ENCODE peak calls at places on chromosomes 2 and 18, in four cellular contexts. I is A549, N is lower lobe of right lung, R is aorta. X is an unnamed sample.

GRCh38 chr2:18749912-18750526 is 160.7 kb upstream of the NT5C1B start:
- DNase-seq in R (peak; percentile 68), N (no peak), I (peak; percentile 28), X (no peak)

GRCh38 chr2:105934467-105934866 is 189.8 kb downstream of the NCK2 start:
- DNase-seq in N (no peak), R (no peak), I (no peak), X (no peak)

GRCh38 chr18:57428221-57429150 is 6.7 kb upstream of the ONECUT2 start:
- DNase-seq in N (no peak), I (no peak), R (no peak), X (no peak)

GRCh38 chr2:187078297-187078696 is 229.3 kb upstream of the ZSWIM2 start:
- DNase-seq in N (no peak), I (no peak), R (no peak), X (no peak)

GRCh38 chr2:118845843-118846666 is 1.4 kb downstream of the EN1 start:
- DNase-seq in I (no peak), R (no peak), N (no peak), X (no peak)

GRCh38 chr2:237572742-237573101 is 6.3 kb downstream of the PRLH start:
- DNase-seq in R (peak; percentile 49), I (no peak), N (no peak), X (no peak)

GRCh38 chr18:58996131-58996632 is 131.5 kb downstream of the ZNF532 start:
- DNase-seq in N (no peak), I (no peak), R (no peak), X (no peak)

GRCh38 chr2:200471324-200471848 is 38.5 kb downstream of the KCTD18 start:
- DNase-seq in R (no peak), I (peak; percentile 57), N (no peak), X (peak; percentile 16)

GRCh38 chr2:174335605-174336402 is 1.1 kb downstream of the SP9 start:
- DNase-seq in I (no peak), N (no peak), R (no peak), X (no peak)
- H3K4me3 ChIP-seq in I (peak overlapping the region; percentile 64), N (peak overlapping the region; percentile 41), R (peak overlapping the region; percentile 15), X (no peak overlapping the region)

GRCh38 chr2:203694186-203694585 is 12.3 kb upstream of the CD28 start:
- DNase-seq in I (no peak), R (no peak), N (no peak), X (no peak)

GRCh38 chr2:203691149-203691548 is 15.3 kb upstream of the CD28 start:
- DNase-seq in N (no peak), R (no peak), I (no peak), X (no peak)

GRCh38 chr2:203692039-203692710 is 14.3 kb upstream of the CD28 start:
- DNase-seq in I (no peak), N (no peak), R (no peak), X (no peak)

GRCh38 chr2:203690110-203691047 is 16.1 kb upstream of the CD28 start:
- DNase-seq in I (no peak), N (no peak), R (no peak), X (no peak)

DNA sequence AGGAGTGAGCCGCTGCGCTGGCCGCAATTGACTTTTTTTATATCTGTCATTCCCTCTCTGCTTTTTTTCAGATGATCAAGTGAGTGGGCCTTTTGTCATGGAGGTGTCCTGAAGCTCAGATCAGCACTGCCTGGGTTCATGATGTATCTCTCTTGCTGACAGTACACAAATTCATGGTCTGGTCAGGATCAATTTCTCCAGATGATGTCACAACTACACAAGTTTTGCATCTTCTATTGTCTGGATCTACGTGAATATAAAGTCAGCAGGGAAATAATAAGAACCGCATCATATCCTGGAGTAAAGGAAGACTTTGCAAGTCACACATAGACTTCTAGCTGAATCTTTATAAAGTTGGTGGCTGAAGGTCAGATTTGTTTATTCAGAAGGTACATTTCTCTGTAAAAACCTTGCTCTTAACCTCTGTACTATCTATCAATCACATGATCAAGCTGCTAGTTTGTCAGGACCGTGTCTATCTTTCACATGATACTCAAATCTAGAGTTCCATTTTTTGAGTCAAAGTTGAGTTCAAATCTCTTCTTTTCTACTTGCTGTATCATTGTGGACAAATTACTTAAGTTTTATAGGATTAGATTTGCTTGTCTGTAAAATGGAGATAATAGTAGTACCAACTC is 13.1 kb upstream of the CD28 start:
- DNase-seq in N (no peak), I (no peak), R (no peak), X (no peak)
- H3K4me1 ChIP-seq in N (peaks cover 49% of the 10 kb centered on the region), I (peaks cover 5% of the 10 kb centered on the region), R (no peaks in the 10 kb centered on the region), X (no peaks in the 10 kb centered on the region)

GRCh38 chr2:149076863-149077412 is 38.4 kb downstream of the LYPD6B start:
- DNase-seq in R (no peak), I (no peak), N (no peak), X (no peak)
- H3K27ac ChIP-seq in R (no peak overlapping the region), I (no peak overlapping the region), N (no peak overlapping the region), X (no peak overlapping the region)

GRCh38 chr2:60555794-60556161 is 2.3 kb upstream of the BCL11A start:
- DNase-seq in I (no peak), R (no peak), N (no peak), X (no peak)
- H3K4me3 ChIP-seq in I (peak overlapping the region; percentile 63), R (no peak overlapping the region), N (peak overlapping the region; percentile 64), X (peak overlapping the region; percentile 78)

DNA sequence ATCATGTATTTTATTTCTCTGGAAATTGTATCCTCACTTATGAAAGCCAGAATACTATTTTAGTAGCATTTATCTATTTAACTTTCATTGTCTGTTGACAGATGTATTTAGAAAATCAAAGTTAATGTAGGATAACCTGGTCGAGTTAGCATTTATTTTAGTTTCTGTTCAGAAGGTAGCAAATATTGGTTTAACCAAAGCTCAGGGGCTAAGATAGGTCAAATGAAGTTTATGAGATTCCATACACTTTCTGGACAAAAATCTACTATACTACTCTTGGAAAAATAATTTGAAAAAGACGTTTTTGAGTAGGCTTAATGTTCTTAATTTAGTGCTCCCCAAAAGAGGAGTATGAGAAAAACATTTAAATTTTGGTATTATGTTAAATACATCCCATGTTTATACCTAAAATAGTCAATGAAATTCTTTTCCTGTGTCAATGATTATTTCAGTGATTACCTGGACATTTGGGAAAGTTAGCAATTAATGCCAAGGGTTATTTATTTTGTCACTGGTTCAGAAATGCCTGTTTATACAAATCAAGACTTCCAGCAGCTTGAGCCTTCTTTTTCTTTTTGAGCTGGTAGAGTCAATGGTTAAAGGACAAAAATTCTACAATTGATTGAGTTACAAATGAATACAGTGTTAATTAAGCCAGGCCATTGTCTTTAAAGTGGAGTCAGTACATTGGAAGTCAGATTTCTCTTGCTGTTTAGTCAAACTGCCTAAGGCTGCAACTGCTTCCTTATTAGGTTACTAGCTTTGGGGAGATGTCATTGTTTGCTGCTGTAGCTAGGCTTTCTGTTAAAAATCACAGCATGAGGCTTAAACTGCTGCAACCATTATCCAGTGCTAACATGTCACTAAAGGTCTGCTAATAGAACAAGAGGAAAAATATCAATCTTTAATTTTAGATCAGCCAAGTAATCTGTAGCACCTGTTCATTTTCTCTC is 182.3 kb downstream of the CAMKMT start:
- DNase-seq in R (no peak), I (no peak), N (no peak), X (no peak)
- H3K4me1 ChIP-seq in R (peaks cover 6% of the 10 kb centered on the region), I (peaks cover 26% of the 10 kb centered on the region), N (no peaks in the 10 kb centered on the region), X (no peaks in the 10 kb centered on the region)

GRCh38 chr2:231399046-231399852 is 3.7 kb downstream of the B3GNT7 start:
- DNase-seq in R (no peak), I (no peak), N (no peak), X (no peak)
- H3K27ac ChIP-seq in R (peak overlapping the region; percentile 62), I (peak overlapping the region; percentile 94), N (peak overlapping the region; percentile 31), X (no peak overlapping the region)

GRCh38 chr2:166411473-166412230 is 35.9 kb upstream of the SCN9A start:
- DNase-seq in R (no peak), N (no peak), I (no peak), X (no peak)
- H3K4me3 ChIP-seq in R (no peak overlapping the region), N (no peak overlapping the region), I (peak overlapping the region; percentile 27), X (no peak overlapping the region)

DNA sequence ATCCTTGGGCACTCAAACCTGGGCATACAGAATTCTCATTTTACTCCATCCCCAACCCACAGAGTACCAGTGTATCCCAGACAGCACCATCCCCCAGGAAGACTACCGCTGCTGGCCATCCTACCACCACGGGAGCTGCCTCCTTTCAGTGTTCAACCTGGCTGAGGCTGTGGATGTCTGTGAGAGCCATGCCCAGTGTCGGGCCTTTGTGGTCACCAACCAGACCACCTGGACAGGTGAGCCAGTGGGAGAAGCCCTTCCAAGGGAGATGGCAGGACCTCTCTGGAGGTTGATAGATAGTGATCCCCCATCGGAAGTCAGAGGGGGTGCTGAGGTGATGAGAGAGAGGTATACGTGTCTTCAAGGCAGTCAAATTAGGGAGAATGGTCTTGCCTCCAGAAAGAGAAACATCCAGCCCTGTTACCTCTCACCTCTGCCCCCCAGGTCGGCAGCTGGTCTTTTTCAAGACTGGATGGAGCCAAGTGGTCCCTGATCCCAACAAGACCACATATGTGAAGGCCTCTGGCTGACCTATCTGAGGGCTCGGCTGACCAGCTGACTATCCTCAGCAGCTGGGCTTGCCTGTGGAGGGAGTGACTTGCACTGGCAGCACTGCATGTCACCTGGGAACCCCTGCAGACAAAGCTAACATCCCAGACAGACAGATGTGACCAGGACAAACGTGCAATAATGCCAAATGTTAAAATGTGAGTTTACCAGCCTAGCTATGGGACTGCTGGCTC is 9.5 kb downstream of the PKDCC start:
- DNase-seq in I (no peak), N (no peak), R (no peak), X (no peak)
- H3K4me1 ChIP-seq in I (peaks cover 72% of the 10 kb centered on the region), N (peaks cover 51% of the 10 kb centered on the region), R (peaks cover 7% of the 10 kb centered on the region), X (no peaks in the 10 kb centered on the region)

GRCh38 chr2:99879481-99879880 is 262.9 kb downstream of the AFF3 start:
- DNase-seq in N (no peak), I (no peak), R (no peak), X (no peak)
- H3K27ac ChIP-seq in N (no peak overlapping the region), I (no peak overlapping the region), R (no peak overlapping the region), X (no peak overlapping the region)

GRCh38 chr2:177260398-177260797 is 4.1 kb downstream of the NFE2L2 start:
- DNase-seq in N (no peak), I (no peak), R (no peak), X (no peak)

GRCh38 chr2:177263451-177264208 is 897 bp downstream of the NFE2L2 start:
- DNase-seq in N (peak; percentile 99), R (peak; percentile 100), I (peak; percentile 69), X (peak; percentile 91)

GRCh38 chr2:177262958-177263450 is 1.5 kb downstream of the NFE2L2 start:
- DNase-seq in I (no peak), R (no peak), N (no peak), X (no peak)

GRCh38 chr2:177262137-177262536 is 2.4 kb downstream of the NFE2L2 start:
- DNase-seq in I (no peak), R (no peak), N (no peak), X (no peak)

DNA sequence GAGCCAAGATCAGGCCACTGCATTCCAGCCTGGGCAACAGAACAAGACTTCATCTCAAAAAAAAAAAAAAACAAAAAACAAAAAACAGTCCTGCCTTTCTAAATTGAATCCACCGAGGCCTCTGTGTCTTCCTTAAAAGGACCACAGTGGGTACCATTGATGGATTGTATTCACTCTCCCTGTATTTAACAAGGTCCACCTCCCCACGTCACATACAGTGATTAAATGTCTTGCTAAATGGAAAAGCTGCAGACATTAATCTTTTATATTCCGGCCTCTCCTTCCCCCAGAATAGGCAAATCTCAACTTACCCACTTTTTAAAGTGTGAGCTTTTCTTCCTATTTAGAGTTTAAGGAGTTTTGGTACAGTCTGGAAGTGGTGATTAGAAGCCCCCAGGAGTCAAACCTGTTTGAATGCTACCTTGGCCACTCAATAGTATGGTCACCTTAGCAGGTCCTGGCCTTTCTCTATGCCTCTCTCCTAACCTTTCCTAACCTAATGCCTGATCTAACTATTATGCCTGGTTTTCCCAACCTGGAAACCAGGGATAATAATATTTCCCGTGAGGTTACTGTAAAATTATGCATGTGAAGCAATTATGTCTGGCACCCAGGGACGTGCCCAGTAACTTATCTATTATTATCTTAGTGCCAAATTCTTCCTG is 3.3 kb downstream of the NFE2L2 start:
- DNase-seq in R (no peak), I (no peak), N (no peak), X (no peak)
- H3K4me3 ChIP-seq in R (peak overlapping the region; percentile 94), I (peak overlapping the region; percentile 92), N (peak overlapping the region; percentile 94), X (peak overlapping the region; percentile 9)